ENCODE peak calls at places on chromosomes 4 and X, in six cellular contexts. One of them, this sample, is unnamed.

GRCh38 chr4:78644744-78645330 is 93.3 kb downstream of the ANXA3 start:
- DNase-seq in renal cortical epithelial cell: peak
- DNase-seq in activated CD4-positive, alpha-beta T cell treated with anti-CD3 and anti-CD28 coated beads for 24 hours: peak
- DNase-seq in stromal cell of bone marrow: peak
- DNase-seq in activated T-helper 1 cell treated with anti-CD3 and anti-CD28 coated beads, Interleukin-2, amount 50 U/mL, for 16 hours: peak
- DNase-seq in HTR-8/SVneo: peak
- DNase-seq in this sample: peak

GRCh38 chr4:184434021-184434420 is 40.3 kb downstream of the IRF2 start:
- DNase-seq in renal cortical epithelial cell: no peak
- DNase-seq in activated CD4-positive, alpha-beta T cell treated with anti-CD3 and anti-CD28 coated beads for 24 hours: no peak
- DNase-seq in stromal cell of bone marrow: no peak
- DNase-seq in activated T-helper 1 cell treated with anti-CD3 and anti-CD28 coated beads, Interleukin-2, amount 50 U/mL, for 16 hours: no peak
- DNase-seq in HTR-8/SVneo: no peak
- DNase-seq in this sample: no peak

GRCh38 chr4:147182041-147182440 is 236.4 kb upstream of the TTC29 start:
- DNase-seq in renal cortical epithelial cell: peak
- DNase-seq in activated CD4-positive, alpha-beta T cell treated with anti-CD3 and anti-CD28 coated beads for 24 hours: no peak
- DNase-seq in stromal cell of bone marrow: no peak
- DNase-seq in activated T-helper 1 cell treated with anti-CD3 and anti-CD28 coated beads, Interleukin-2, amount 50 U/mL, for 16 hours: no peak
- DNase-seq in HTR-8/SVneo: no peak
- DNase-seq in this sample: no peak

GRCh38 chrX:135389717-135390116 is 32.0 kb upstream of the SMIM10L2A start:
- DNase-seq in renal cortical epithelial cell: peak
- DNase-seq in activated CD4-positive, alpha-beta T cell treated with anti-CD3 and anti-CD28 coated beads for 24 hours: no peak
- DNase-seq in stromal cell of bone marrow: no peak
- DNase-seq in activated T-helper 1 cell treated with anti-CD3 and anti-CD28 coated beads, Interleukin-2, amount 50 U/mL, for 16 hours: no peak
- DNase-seq in HTR-8/SVneo: no peak
- DNase-seq in this sample: no peak

GRCh38 chr4:85177092-85177491 is 210.6 kb upstream of the WDFY3 start:
- DNase-seq in renal cortical epithelial cell: no peak
- DNase-seq in activated CD4-positive, alpha-beta T cell treated with anti-CD3 and anti-CD28 coated beads for 24 hours: no peak
- DNase-seq in stromal cell of bone marrow: no peak
- DNase-seq in activated T-helper 1 cell treated with anti-CD3 and anti-CD28 coated beads, Interleukin-2, amount 50 U/mL, for 16 hours: no peak
- DNase-seq in HTR-8/SVneo: no peak
- DNase-seq in this sample: no peak

GRCh38 chr4:166675411-166675810 is 558.9 kb downstream of the SPOCK3 start:
- DNase-seq in renal cortical epithelial cell: peak
- DNase-seq in activated CD4-positive, alpha-beta T cell treated with anti-CD3 and anti-CD28 coated beads for 24 hours: no peak
- DNase-seq in stromal cell of bone marrow: peak
- DNase-seq in activated T-helper 1 cell treated with anti-CD3 and anti-CD28 coated beads, Interleukin-2, amount 50 U/mL, for 16 hours: no peak
- DNase-seq in HTR-8/SVneo: peak
- DNase-seq in this sample: peak

GRCh38 chr4:25775166-25775565 is 87.6 kb downstream of the SEL1L3 start:
- DNase-seq in renal cortical epithelial cell: no peak
- DNase-seq in activated CD4-positive, alpha-beta T cell treated with anti-CD3 and anti-CD28 coated beads for 24 hours: no peak
- DNase-seq in stromal cell of bone marrow: no peak
- DNase-seq in activated T-helper 1 cell treated with anti-CD3 and anti-CD28 coated beads, Interleukin-2, amount 50 U/mL, for 16 hours: no peak
- DNase-seq in HTR-8/SVneo: no peak
- DNase-seq in this sample: no peak

GRCh38 chrX:88940904-88941303 is 193.9 kb downstream of the CPXCR1 start:
- DNase-seq in renal cortical epithelial cell: no peak
- DNase-seq in activated CD4-positive, alpha-beta T cell treated with anti-CD3 and anti-CD28 coated beads for 24 hours: no peak
- DNase-seq in stromal cell of bone marrow: no peak
- DNase-seq in activated T-helper 1 cell treated with anti-CD3 and anti-CD28 coated beads, Interleukin-2, amount 50 U/mL, for 16 hours: no peak
- DNase-seq in HTR-8/SVneo: no peak
- DNase-seq in this sample: no peak

GRCh38 chr4:161208564-161208963 is 955.2 kb downstream of the FSTL5 start:
- DNase-seq in renal cortical epithelial cell: no peak
- DNase-seq in activated CD4-positive, alpha-beta T cell treated with anti-CD3 and anti-CD28 coated beads for 24 hours: no peak
- DNase-seq in stromal cell of bone marrow: no peak
- DNase-seq in activated T-helper 1 cell treated with anti-CD3 and anti-CD28 coated beads, Interleukin-2, amount 50 U/mL, for 16 hours: no peak
- DNase-seq in HTR-8/SVneo: no peak
- DNase-seq in this sample: no peak

GRCh38 chrX:124338733-124339514 is 6.5 kb downstream of the TEX13D start:
- DNase-seq in renal cortical epithelial cell: no peak
- DNase-seq in activated CD4-positive, alpha-beta T cell treated with anti-CD3 and anti-CD28 coated beads for 24 hours: no peak
- DNase-seq in stromal cell of bone marrow: no peak
- DNase-seq in activated T-helper 1 cell treated with anti-CD3 and anti-CD28 coated beads, Interleukin-2, amount 50 U/mL, for 16 hours: no peak
- DNase-seq in HTR-8/SVneo: no peak
- DNase-seq in this sample: no peak

GRCh38 chrX:103376979-103377324 is 614 bp downstream of the BEX3 start:
- DNase-seq in renal cortical epithelial cell: no peak
- DNase-seq in activated CD4-positive, alpha-beta T cell treated with anti-CD3 and anti-CD28 coated beads for 24 hours: peak
- DNase-seq in stromal cell of bone marrow: no peak
- DNase-seq in activated T-helper 1 cell treated with anti-CD3 and anti-CD28 coated beads, Interleukin-2, amount 50 U/mL, for 16 hours: no peak
- DNase-seq in HTR-8/SVneo: no peak
- DNase-seq in this sample: no peak

GRCh38 chr4:139760558-139760957 is 94.9 kb downstream of the MGST2 start:
- DNase-seq in renal cortical epithelial cell: no peak
- DNase-seq in activated CD4-positive, alpha-beta T cell treated with anti-CD3 and anti-CD28 coated beads for 24 hours: no peak
- DNase-seq in stromal cell of bone marrow: no peak
- DNase-seq in activated T-helper 1 cell treated with anti-CD3 and anti-CD28 coated beads, Interleukin-2, amount 50 U/mL, for 16 hours: no peak
- DNase-seq in HTR-8/SVneo: no peak
- DNase-seq in this sample: no peak

GRCh38 chr4:28082686-28083390 is 1222.2 kb downstream of the STIM2 start:
- DNase-seq in renal cortical epithelial cell: no peak
- DNase-seq in activated CD4-positive, alpha-beta T cell treated with anti-CD3 and anti-CD28 coated beads for 24 hours: no peak
- DNase-seq in stromal cell of bone marrow: peak
- DNase-seq in activated T-helper 1 cell treated with anti-CD3 and anti-CD28 coated beads, Interleukin-2, amount 50 U/mL, for 16 hours: no peak
- DNase-seq in HTR-8/SVneo: no peak
- DNase-seq in this sample: no peak

GRCh38 chrX:133953078-133953477 is 32.3 kb downstream of the GPC3 start:
- DNase-seq in renal cortical epithelial cell: no peak
- DNase-seq in activated CD4-positive, alpha-beta T cell treated with anti-CD3 and anti-CD28 coated beads for 24 hours: no peak
- DNase-seq in stromal cell of bone marrow: no peak
- DNase-seq in activated T-helper 1 cell treated with anti-CD3 and anti-CD28 coated beads, Interleukin-2, amount 50 U/mL, for 16 hours: no peak
- DNase-seq in HTR-8/SVneo: no peak
- DNase-seq in this sample: no peak

GRCh38 chr4:187887886-187888285 is 107.7 kb upstream of the ZFP42 start:
- DNase-seq in renal cortical epithelial cell: no peak
- DNase-seq in activated CD4-positive, alpha-beta T cell treated with anti-CD3 and anti-CD28 coated beads for 24 hours: no peak
- DNase-seq in stromal cell of bone marrow: no peak
- DNase-seq in activated T-helper 1 cell treated with anti-CD3 and anti-CD28 coated beads, Interleukin-2, amount 50 U/mL, for 16 hours: no peak
- DNase-seq in HTR-8/SVneo: no peak
- DNase-seq in this sample: no peak

GRCh38 chr4:21593268-21594002 is 355.1 kb downstream of the KCNIP4 start:
- DNase-seq in renal cortical epithelial cell: peak
- DNase-seq in activated CD4-positive, alpha-beta T cell treated with anti-CD3 and anti-CD28 coated beads for 24 hours: no peak
- DNase-seq in stromal cell of bone marrow: no peak
- DNase-seq in activated T-helper 1 cell treated with anti-CD3 and anti-CD28 coated beads, Interleukin-2, amount 50 U/mL, for 16 hours: no peak
- DNase-seq in HTR-8/SVneo: no peak
- DNase-seq in this sample: no peak

GRCh38 chr4:24753519-24753918 is 41.9 kb upstream of the SOD3 start:
- DNase-seq in renal cortical epithelial cell: peak
- DNase-seq in activated CD4-positive, alpha-beta T cell treated with anti-CD3 and anti-CD28 coated beads for 24 hours: no peak
- DNase-seq in stromal cell of bone marrow: peak
- DNase-seq in activated T-helper 1 cell treated with anti-CD3 and anti-CD28 coated beads, Interleukin-2, amount 50 U/mL, for 16 hours: no peak
- DNase-seq in HTR-8/SVneo: peak
- DNase-seq in this sample: no peak

GRCh38 chrX:156002517-156002916 is 5.0 kb downstream of the IL9R start:
- DNase-seq in renal cortical epithelial cell: no peak
- DNase-seq in activated CD4-positive, alpha-beta T cell treated with anti-CD3 and anti-CD28 coated beads for 24 hours: no peak
- DNase-seq in stromal cell of bone marrow: no peak
- DNase-seq in activated T-helper 1 cell treated with anti-CD3 and anti-CD28 coated beads, Interleukin-2, amount 50 U/mL, for 16 hours: no peak
- DNase-seq in HTR-8/SVneo: no peak
- DNase-seq in this sample: no peak

GRCh38 chrX:102067966-102068723 is 57.3 kb upstream of the TCEAL2 start:
- DNase-seq in renal cortical epithelial cell: peak
- DNase-seq in activated CD4-positive, alpha-beta T cell treated with anti-CD3 and anti-CD28 coated beads for 24 hours: no peak
- DNase-seq in stromal cell of bone marrow: peak
- DNase-seq in activated T-helper 1 cell treated with anti-CD3 and anti-CD28 coated beads, Interleukin-2, amount 50 U/mL, for 16 hours: no peak
- DNase-seq in HTR-8/SVneo: no peak
- DNase-seq in this sample: no peak

GRCh38 chr4:53986062-53986461 is 78.3 kb downstream of the CHIC2 start:
- DNase-seq in renal cortical epithelial cell: no peak
- DNase-seq in activated CD4-positive, alpha-beta T cell treated with anti-CD3 and anti-CD28 coated beads for 24 hours: no peak
- DNase-seq in stromal cell of bone marrow: no peak
- DNase-seq in activated T-helper 1 cell treated with anti-CD3 and anti-CD28 coated beads, Interleukin-2, amount 50 U/mL, for 16 hours: no peak
- DNase-seq in HTR-8/SVneo: no peak
- DNase-seq in this sample: no peak

GRCh38 chr4:80215449-80216052 is 18.2 kb downstream of the PRDM8 start:
- DNase-seq in renal cortical epithelial cell: peak
- DNase-seq in activated CD4-positive, alpha-beta T cell treated with anti-CD3 and anti-CD28 coated beads for 24 hours: no peak
- DNase-seq in stromal cell of bone marrow: no peak
- DNase-seq in activated T-helper 1 cell treated with anti-CD3 and anti-CD28 coated beads, Interleukin-2, amount 50 U/mL, for 16 hours: no peak
- DNase-seq in HTR-8/SVneo: no peak
- DNase-seq in this sample: no peak

GRCh38 chrX:46796574-46797191 is 37.8 kb upstream of the SLC9A7 start:
- DNase-seq in renal cortical epithelial cell: peak
- DNase-seq in activated CD4-positive, alpha-beta T cell treated with anti-CD3 and anti-CD28 coated beads for 24 hours: peak
- DNase-seq in stromal cell of bone marrow: peak
- DNase-seq in activated T-helper 1 cell treated with anti-CD3 and anti-CD28 coated beads, Interleukin-2, amount 50 U/mL, for 16 hours: peak
- DNase-seq in HTR-8/SVneo: peak
- DNase-seq in this sample: no peak

GRCh38 chrX:97876697-97877407 is 993.1 kb downstream of the RPA4 start:
- DNase-seq in renal cortical epithelial cell: no peak
- DNase-seq in activated CD4-positive, alpha-beta T cell treated with anti-CD3 and anti-CD28 coated beads for 24 hours: no peak
- DNase-seq in stromal cell of bone marrow: peak
- DNase-seq in activated T-helper 1 cell treated with anti-CD3 and anti-CD28 coated beads, Interleukin-2, amount 50 U/mL, for 16 hours: no peak
- DNase-seq in HTR-8/SVneo: no peak
- DNase-seq in this sample: no peak

GRCh38 chrX:39689374-39690104 is 408.2 kb downstream of the BCOR start:
- DNase-seq in renal cortical epithelial cell: no peak
- DNase-seq in activated CD4-positive, alpha-beta T cell treated with anti-CD3 and anti-CD28 coated beads for 24 hours: no peak
- DNase-seq in stromal cell of bone marrow: no peak
- DNase-seq in activated T-helper 1 cell treated with anti-CD3 and anti-CD28 coated beads, Interleukin-2, amount 50 U/mL, for 16 hours: no peak
- DNase-seq in HTR-8/SVneo: no peak
- DNase-seq in this sample: no peak

GRCh38 chr4:104163820-104164219 is 330.9 kb downstream of the CXXC4 start:
- DNase-seq in renal cortical epithelial cell: peak
- DNase-seq in activated CD4-positive, alpha-beta T cell treated with anti-CD3 and anti-CD28 coated beads for 24 hours: no peak
- DNase-seq in stromal cell of bone marrow: no peak
- DNase-seq in activated T-helper 1 cell treated with anti-CD3 and anti-CD28 coated beads, Interleukin-2, amount 50 U/mL, for 16 hours: no peak
- DNase-seq in HTR-8/SVneo: no peak
- DNase-seq in this sample: no peak

GRCh38 chr4:45063166-45063565 is 336.8 kb upstream of the GNPDA2 start:
- DNase-seq in renal cortical epithelial cell: no peak
- DNase-seq in activated CD4-positive, alpha-beta T cell treated with anti-CD3 and anti-CD28 coated beads for 24 hours: no peak
- DNase-seq in stromal cell of bone marrow: no peak
- DNase-seq in activated T-helper 1 cell treated with anti-CD3 and anti-CD28 coated beads, Interleukin-2, amount 50 U/mL, for 16 hours: no peak
- DNase-seq in HTR-8/SVneo: no peak
- DNase-seq in this sample: no peak

GRCh38 chr4:183987987-183988392 is 82.9 kb downstream of the STOX2 start:
- DNase-seq in renal cortical epithelial cell: peak
- DNase-seq in activated CD4-positive, alpha-beta T cell treated with anti-CD3 and anti-CD28 coated beads for 24 hours: no peak
- DNase-seq in stromal cell of bone marrow: peak
- DNase-seq in activated T-helper 1 cell treated with anti-CD3 and anti-CD28 coated beads, Interleukin-2, amount 50 U/mL, for 16 hours: no peak
- DNase-seq in HTR-8/SVneo: peak
- DNase-seq in this sample: peak

GRCh38 chrX:13432776-13433605 is 113.1 kb upstream of the ATXN3L start:
- DNase-seq in renal cortical epithelial cell: no peak
- DNase-seq in activated CD4-positive, alpha-beta T cell treated with anti-CD3 and anti-CD28 coated beads for 24 hours: no peak
- DNase-seq in stromal cell of bone marrow: peak
- DNase-seq in activated T-helper 1 cell treated with anti-CD3 and anti-CD28 coated beads, Interleukin-2, amount 50 U/mL, for 16 hours: no peak
- DNase-seq in HTR-8/SVneo: no peak
- DNase-seq in this sample: no peak

GRCh38 chrX:3651272-3651671 is 62.2 kb downstream of the PRKX start:
- DNase-seq in renal cortical epithelial cell: peak
- DNase-seq in activated CD4-positive, alpha-beta T cell treated with anti-CD3 and anti-CD28 coated beads for 24 hours: no peak
- DNase-seq in stromal cell of bone marrow: peak
- DNase-seq in activated T-helper 1 cell treated with anti-CD3 and anti-CD28 coated beads, Interleukin-2, amount 50 U/mL, for 16 hours: no peak
- DNase-seq in HTR-8/SVneo: peak
- DNase-seq in this sample: no peak

GRCh38 chr4:40564815-40565505 is 64.7 kb downstream of the RBM47 start:
- DNase-seq in renal cortical epithelial cell: no peak
- DNase-seq in activated CD4-positive, alpha-beta T cell treated with anti-CD3 and anti-CD28 coated beads for 24 hours: no peak
- DNase-seq in stromal cell of bone marrow: no peak
- DNase-seq in activated T-helper 1 cell treated with anti-CD3 and anti-CD28 coated beads, Interleukin-2, amount 50 U/mL, for 16 hours: no peak
- DNase-seq in HTR-8/SVneo: no peak
- DNase-seq in this sample: no peak

GRCh38 chr4:111512081-111512774 is 633.0 kb upstream of the FAM241A start:
- DNase-seq in renal cortical epithelial cell: peak
- DNase-seq in activated CD4-positive, alpha-beta T cell treated with anti-CD3 and anti-CD28 coated beads for 24 hours: no peak
- DNase-seq in stromal cell of bone marrow: peak
- DNase-seq in activated T-helper 1 cell treated with anti-CD3 and anti-CD28 coated beads, Interleukin-2, amount 50 U/mL, for 16 hours: no peak
- DNase-seq in HTR-8/SVneo: peak
- DNase-seq in this sample: peak

GRCh38 chr4:43224591-43224990 is 332.1 kb downstream of the GRXCR1 start:
- DNase-seq in renal cortical epithelial cell: no peak
- DNase-seq in activated CD4-positive, alpha-beta T cell treated with anti-CD3 and anti-CD28 coated beads for 24 hours: no peak
- DNase-seq in stromal cell of bone marrow: no peak
- DNase-seq in activated T-helper 1 cell treated with anti-CD3 and anti-CD28 coated beads, Interleukin-2, amount 50 U/mL, for 16 hours: no peak
- DNase-seq in HTR-8/SVneo: no peak
- DNase-seq in this sample: no peak

GRCh38 chrX:30373951-30374350 is 64.8 kb upstream of the NR0B1 start:
- DNase-seq in renal cortical epithelial cell: peak
- DNase-seq in activated CD4-positive, alpha-beta T cell treated with anti-CD3 and anti-CD28 coated beads for 24 hours: no peak
- DNase-seq in stromal cell of bone marrow: no peak
- DNase-seq in activated T-helper 1 cell treated with anti-CD3 and anti-CD28 coated beads, Interleukin-2, amount 50 U/mL, for 16 hours: no peak
- DNase-seq in HTR-8/SVneo: no peak
- DNase-seq in this sample: no peak

GRCh38 chrX:13069771-13070410 is 25.5 kb upstream of the FAM9C start:
- DNase-seq in renal cortical epithelial cell: no peak
- DNase-seq in activated CD4-positive, alpha-beta T cell treated with anti-CD3 and anti-CD28 coated beads for 24 hours: no peak
- DNase-seq in stromal cell of bone marrow: no peak
- DNase-seq in activated T-helper 1 cell treated with anti-CD3 and anti-CD28 coated beads, Interleukin-2, amount 50 U/mL, for 16 hours: no peak
- DNase-seq in HTR-8/SVneo: no peak
- DNase-seq in this sample: no peak

GRCh38 chr4:79585834-79586233 is 177.8 kb upstream of the GK2 start:
- DNase-seq in renal cortical epithelial cell: no peak
- DNase-seq in activated CD4-positive, alpha-beta T cell treated with anti-CD3 and anti-CD28 coated beads for 24 hours: no peak
- DNase-seq in stromal cell of bone marrow: no peak
- DNase-seq in activated T-helper 1 cell treated with anti-CD3 and anti-CD28 coated beads, Interleukin-2, amount 50 U/mL, for 16 hours: no peak
- DNase-seq in HTR-8/SVneo: no peak
- DNase-seq in this sample: no peak

GRCh38 chr4:125315571-125316390 is 1.0 kb downstream of the FAT4 start:
- DNase-seq in renal cortical epithelial cell: no peak
- DNase-seq in activated CD4-positive, alpha-beta T cell treated with anti-CD3 and anti-CD28 coated beads for 24 hours: no peak
- DNase-seq in stromal cell of bone marrow: peak
- DNase-seq in activated T-helper 1 cell treated with anti-CD3 and anti-CD28 coated beads, Interleukin-2, amount 50 U/mL, for 16 hours: no peak
- DNase-seq in HTR-8/SVneo: peak
- DNase-seq in this sample: no peak

GRCh38 chr4:1414831-1415680 is 8.8 kb upstream of the NKX1-1 start:
- DNase-seq in renal cortical epithelial cell: no peak
- DNase-seq in activated CD4-positive, alpha-beta T cell treated with anti-CD3 and anti-CD28 coated beads for 24 hours: no peak
- DNase-seq in stromal cell of bone marrow: no peak
- DNase-seq in activated T-helper 1 cell treated with anti-CD3 and anti-CD28 coated beads, Interleukin-2, amount 50 U/mL, for 16 hours: no peak
- DNase-seq in HTR-8/SVneo: no peak
- DNase-seq in this sample: no peak

GRCh38 chrX:15529165-15529564 is 28.6 kb downstream of the BMX start:
- DNase-seq in renal cortical epithelial cell: no peak
- DNase-seq in activated CD4-positive, alpha-beta T cell treated with anti-CD3 and anti-CD28 coated beads for 24 hours: no peak
- DNase-seq in stromal cell of bone marrow: no peak
- DNase-seq in activated T-helper 1 cell treated with anti-CD3 and anti-CD28 coated beads, Interleukin-2, amount 50 U/mL, for 16 hours: no peak
- DNase-seq in HTR-8/SVneo: no peak
- DNase-seq in this sample: no peak

GRCh38 chrX:113950081-113950678 is 633.7 kb upstream of the HTR2C start:
- DNase-seq in renal cortical epithelial cell: no peak
- DNase-seq in activated CD4-positive, alpha-beta T cell treated with anti-CD3 and anti-CD28 coated beads for 24 hours: no peak
- DNase-seq in stromal cell of bone marrow: no peak
- DNase-seq in activated T-helper 1 cell treated with anti-CD3 and anti-CD28 coated beads, Interleukin-2, amount 50 U/mL, for 16 hours: no peak
- DNase-seq in HTR-8/SVneo: no peak
- DNase-seq in this sample: no peak

This sample was measured in retinal pigment epithelial cell.